ENCODE peak calls at places on chromosomes 3 and 15, in six cellular contexts. One of them, this sample, is unnamed.

GRCh38 chr3:73432021-73432722 is 192.6 kb downstream of the PDZRN3 start:
- DNase-seq in hepatic stellate cell: peak
- DNase-seq in NCI-H2029 treated with DMSO at 0.1 percent for 48 hours: no peak
- DNase-seq in type B pancreatic cell: no peak
- DNase-seq in ovary: no peak
- DNase-seq in central memory CD8-positive, alpha-beta T cell: no peak
- DNase-seq in this sample: peak

GRCh38 chr3:13300546-13301294 is 119.4 kb downstream of the NUP210 start:
- DNase-seq in type B pancreatic cell: no peak
- DNase-seq in central memory CD8-positive, alpha-beta T cell: no peak
- DNase-seq in hepatic stellate cell: no peak
- DNase-seq in NCI-H2029 treated with DMSO at 0.1 percent for 48 hours: no peak
- DNase-seq in ovary: no peak
- DNase-seq in this sample: no peak

GRCh38 chr3:4824948-4825325 is 154.3 kb upstream of the BHLHE40 start:
- DNase-seq in ovary: no peak
- DNase-seq in hepatic stellate cell: peak
- DNase-seq in type B pancreatic cell: no peak
- DNase-seq in central memory CD8-positive, alpha-beta T cell: no peak
- DNase-seq in NCI-H2029 treated with DMSO at 0.1 percent for 48 hours: no peak
- DNase-seq in this sample: peak

GRCh38 chr15:79311901-79312553 is 1.1 kb downstream of the TMED3 start:
- DNase-seq in NCI-H2029 treated with DMSO at 0.1 percent for 48 hours: no peak
- DNase-seq in central memory CD8-positive, alpha-beta T cell: no peak
- DNase-seq in hepatic stellate cell: no peak
- DNase-seq in ovary: no peak
- DNase-seq in type B pancreatic cell: no peak
- DNase-seq in this sample: no peak

GRCh38 chr3:122926322-122926721 is 101.2 kb downstream of the SEMA5B start:
- DNase-seq in ovary: no peak
- DNase-seq in type B pancreatic cell: no peak
- DNase-seq in central memory CD8-positive, alpha-beta T cell: no peak
- DNase-seq in hepatic stellate cell: no peak
- DNase-seq in NCI-H2029 treated with DMSO at 0.1 percent for 48 hours: no peak
- DNase-seq in this sample: no peak

GRCh38 chr3:112004664-112005063 is 5.9 kb downstream of the TAGLN3 start:
- DNase-seq in hepatic stellate cell: no peak
- DNase-seq in NCI-H2029 treated with DMSO at 0.1 percent for 48 hours: no peak
- DNase-seq in central memory CD8-positive, alpha-beta T cell: no peak
- DNase-seq in type B pancreatic cell: no peak
- DNase-seq in ovary: no peak
- DNase-seq in this sample: no peak

GRCh38 chr3:197791120-197792018 is at the start of gene LRCH3:
- DNase-seq in NCI-H2029 treated with DMSO at 0.1 percent for 48 hours: peak
- DNase-seq in hepatic stellate cell: peak
- DNase-seq in ovary: peak
- DNase-seq in type B pancreatic cell: peak
- DNase-seq in central memory CD8-positive, alpha-beta T cell: peak
- DNase-seq in this sample: peak

GRCh38 chr15:75029378-75030022 is 6.1 kb downstream of the PPCDC start:
- DNase-seq in type B pancreatic cell: peak
- DNase-seq in hepatic stellate cell: peak
- DNase-seq in ovary: peak
- DNase-seq in NCI-H2029 treated with DMSO at 0.1 percent for 48 hours: peak
- DNase-seq in central memory CD8-positive, alpha-beta T cell: peak
- DNase-seq in this sample: peak

GRCh38 chr15:67783303-67783702 is 42.0 kb upstream of the SKOR1 start:
- DNase-seq in NCI-H2029 treated with DMSO at 0.1 percent for 48 hours: no peak
- DNase-seq in hepatic stellate cell: no peak
- DNase-seq in central memory CD8-positive, alpha-beta T cell: no peak
- DNase-seq in type B pancreatic cell: no peak
- DNase-seq in ovary: no peak
- DNase-seq in this sample: no peak

GRCh38 chr3:50118237-50118636 is 29.5 kb downstream of the RBM5 start:
- DNase-seq in central memory CD8-positive, alpha-beta T cell: no peak
- DNase-seq in ovary: no peak
- DNase-seq in type B pancreatic cell: no peak
- DNase-seq in NCI-H2029 treated with DMSO at 0.1 percent for 48 hours: no peak
- DNase-seq in hepatic stellate cell: no peak
- DNase-seq in this sample: no peak